ENCODE peak calls at places on chromosomes 6 and 20, in seven cellular contexts. P is Karpas-422; Z is naive thymus-derived CD4-positive, alpha-beta T cell; Q is uterus; F is aorta; Y is Panc1; R is H9. D is an unnamed sample.

GRCh38 chr6:2563635-2564034 is 187.1 kb downstream of the MYLK4 start:
- DNase-seq in P (no peak), Z (no peak), Q (no peak), F (no peak), Y (no peak), R (no peak), D (no peak)

GRCh38 chr6:42009844-42010184 is 40.5 kb upstream of the TAF8 start:
- DNase-seq in P (no peak), Z (no peak), Q (no peak), F (no peak), Y (no peak), R (no peak), D (no peak)

GRCh38 chr6:48990746-48991145 is 472.3 kb downstream of the MMUT start:
- DNase-seq in P (no peak), Z (no peak), Q (no peak), F (no peak), Y (no peak), R (no peak), D (no peak)

GRCh38 chr6:1622851-1623768 is 13.4 kb downstream of the FOXC1 start:
- DNase-seq in P (no peak), Z (no peak), Q (no peak), F (no peak), Y (no peak), R (no peak), D (no peak)

GRCh38 chr6:56746767-56747504 is 104.2 kb upstream of the DST start:
- DNase-seq in P (no peak), Z (no peak), Q (no peak), F (no peak), Y (no peak), R (no peak), D (no peak)

GRCh38 chr6:169591616-169592015 is 110.2 kb downstream of the WDR27 start:
- DNase-seq in P (no peak), Z (no peak), Q (no peak), F (no peak), Y (no peak), R (no peak), D (no peak)

GRCh38 chr6:137871299-137871698 is 4.2 kb downstream of the TNFAIP3 start:
- DNase-seq in P (peak), Z (no peak), Q (no peak), F (no peak), Y (no peak), R (no peak), D (no peak)

GRCh38 chr6:142861711-142862110 is 83.3 kb downstream of the HIVEP2 start:
- DNase-seq in P (no peak), Z (no peak), Q (no peak), F (no peak), Y (no peak), R (no peak), D (no peak)

GRCh38 chr20:15179426-15180190 is 842.2 kb upstream of the FLRT3 start:
- DNase-seq in P (no peak), Z (no peak), Q (no peak), F (no peak), Y (no peak), R (no peak), D (no peak)

GRCh38 chr6:21241231-21242130 is 352.1 kb upstream of the SOX4 start:
- DNase-seq in P (no peak), Z (no peak), Q (no peak), F (no peak), Y (no peak), R (no peak), D (no peak)

GRCh38 chr6:43687437-43688347 is at the start of gene MRPS18A:
- DNase-seq in P (peak), Z (peak), Q (peak), F (peak), Y (no peak), R (peak), D (peak)

GRCh38 chr6:36856277-36856676 is 17.0 kb upstream of the CPNE5 start:
- DNase-seq in P (no peak), Z (no peak), Q (no peak), F (no peak), Y (no peak), R (peak), D (no peak)

GRCh38 chr6:144725731-144726522 is 440.8 kb downstream of the UTRN start:
- DNase-seq in P (no peak), Z (peak), Q (no peak), F (no peak), Y (no peak), R (no peak), D (no peak)

GRCh38 chr6:44073612-44074382 is 53.5 kb downstream of the MRPL14 start:
- DNase-seq in P (no peak), Z (no peak), Q (no peak), F (no peak), Y (no peak), R (peak), D (no peak)

GRCh38 chr6:29200767-29201662 is 30.3 kb downstream of the OR2J2 start:
- DNase-seq in P (no peak), Z (no peak), Q (no peak), F (no peak), Y (no peak), R (no peak), D (no peak)

GRCh38 chr6:43851204-43851855 is 81.3 kb downstream of the VEGFA start:
- DNase-seq in P (no peak), Z (no peak), Q (no peak), F (no peak), Y (no peak), R (no peak), D (no peak)

GRCh38 chr20:25248501-25249172 is 752 bp downstream of the PYGB start:
- DNase-seq in P (peak), Z (no peak), Q (peak), F (peak), Y (no peak), R (peak), D (peak)
- H3K27ac ChIP-seq in P (peak), Z (peak), Q (peak), F (peak), Y (peak), R (no peak), D (peak)

GRCh38 chr20:10629946-10630345 is 43.9 kb downstream of the JAG1 start:
- DNase-seq in P (no peak), Z (no peak), Q (no peak), F (no peak), Y (no peak), R (no peak), D (no peak)
- H3K27ac ChIP-seq in P (no peak), Z (no peak), Q (peak), F (no peak), Y (no peak), R (no peak), D (no peak)

DNA sequence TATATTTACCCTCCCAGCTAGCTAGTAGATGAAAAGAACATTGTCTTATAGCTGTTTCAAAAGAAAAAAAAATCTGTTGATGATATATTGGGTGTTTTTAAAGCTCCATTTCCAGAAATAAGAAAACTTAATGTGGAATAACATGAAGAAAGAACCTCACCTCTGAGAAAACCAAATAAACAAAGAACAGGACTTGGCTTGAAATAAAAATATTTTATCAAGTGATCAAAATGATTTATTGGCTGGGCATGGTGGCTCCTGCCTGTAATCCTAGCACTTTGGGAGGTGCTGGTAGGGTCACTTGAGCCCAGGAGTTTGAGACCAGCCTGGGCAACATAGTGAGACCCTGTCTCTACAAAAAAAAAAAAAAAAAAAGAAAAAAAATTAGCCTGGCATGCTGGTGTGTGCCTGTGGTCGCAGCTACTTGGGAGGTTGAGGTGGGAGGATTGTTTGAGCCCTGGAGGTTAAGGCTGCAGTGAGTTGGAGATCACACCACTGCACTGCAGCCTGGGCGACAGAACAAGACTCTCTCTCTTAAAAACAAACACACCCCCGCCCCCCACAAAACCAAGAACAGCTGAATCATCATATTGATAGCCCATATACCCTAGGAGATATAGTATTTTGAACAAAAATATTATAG is 7.9 kb downstream of the RNF24 start:
- DNase-seq in P (no peak), Z (no peak), Q (no peak), F (no peak), Y (no peak), R (no peak), D (no peak)
- H3K27ac ChIP-seq in P (no peak), Z (no peak), Q (peak), F (peak), Y (no peak), R (no peak), D (no peak)

DNA sequence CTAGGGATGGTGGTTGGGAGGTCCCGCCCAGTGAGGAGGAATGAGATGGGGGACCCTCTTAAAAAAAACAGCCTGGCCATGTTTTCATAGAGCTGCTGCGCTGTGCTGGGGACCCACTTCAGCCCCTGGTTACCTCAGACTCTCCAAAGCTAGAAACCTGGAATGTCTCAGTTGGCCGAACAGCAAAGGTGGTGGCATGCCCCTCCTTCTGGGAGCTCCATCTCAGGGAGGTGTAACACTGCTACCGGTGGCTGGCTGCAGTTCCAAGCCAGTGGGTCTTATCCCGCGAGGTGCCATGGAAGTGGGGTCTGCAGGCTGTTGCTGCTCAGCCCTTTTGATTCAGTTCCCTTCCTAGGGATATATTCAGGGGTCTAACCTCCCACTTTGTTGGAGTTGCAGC is 35.7 kb upstream of the TFB1M start:
- DNase-seq in P (no peak), Z (no peak), Q (no peak), F (no peak), Y (no peak), R (no peak), D (no peak)
- H3K27ac ChIP-seq in P (no peak), Z (no peak), Q (no peak), F (no peak), Y (no peak), R (no peak), D (no peak)

GRCh38 chr6:158769228-158769627 is 49.9 kb downstream of the EZR start:
- DNase-seq in P (no peak), Z (no peak), Q (no peak), F (no peak), Y (no peak), R (no peak), D (no peak)
- H3K27ac ChIP-seq in P (no peak), Z (peak), Q (no peak), F (no peak), Y (no peak), R (no peak), D (no peak)

GRCh38 chr20:36571564-36572504 is 1.6 kb upstream of the TGIF2 start:
- DNase-seq in P (no peak), Z (peak), Q (no peak), F (no peak), Y (no peak), R (peak), D (no peak)

GRCh38 chr20:36573798-36574277 is 441 bp downstream of the TGIF2 start:
- DNase-seq in P (peak), Z (no peak), Q (peak), F (peak), Y (no peak), R (no peak), D (no peak)

GRCh38 chr20:36574278-36575065 is 1.1 kb downstream of the TGIF2 start:
- DNase-seq in P (peak), Z (peak), Q (peak), F (peak), Y (no peak), R (peak), D (no peak)

GRCh38 chr20:36572701-36573102 is 695 bp upstream of the TGIF2 start:
- DNase-seq in P (peak), Z (peak), Q (no peak), F (no peak), Y (no peak), R (peak), D (no peak)

GRCh38 chr20:36573103-36573797 is at the start of gene TGIF2:
- DNase-seq in P (peak), Z (peak), Q (peak), F (peak), Y (no peak), R (peak), D (no peak)
- H3K27ac ChIP-seq in P (peak), Z (peak), Q (peak), F (peak), Y (peak), R (peak), D (peak)

DNA sequence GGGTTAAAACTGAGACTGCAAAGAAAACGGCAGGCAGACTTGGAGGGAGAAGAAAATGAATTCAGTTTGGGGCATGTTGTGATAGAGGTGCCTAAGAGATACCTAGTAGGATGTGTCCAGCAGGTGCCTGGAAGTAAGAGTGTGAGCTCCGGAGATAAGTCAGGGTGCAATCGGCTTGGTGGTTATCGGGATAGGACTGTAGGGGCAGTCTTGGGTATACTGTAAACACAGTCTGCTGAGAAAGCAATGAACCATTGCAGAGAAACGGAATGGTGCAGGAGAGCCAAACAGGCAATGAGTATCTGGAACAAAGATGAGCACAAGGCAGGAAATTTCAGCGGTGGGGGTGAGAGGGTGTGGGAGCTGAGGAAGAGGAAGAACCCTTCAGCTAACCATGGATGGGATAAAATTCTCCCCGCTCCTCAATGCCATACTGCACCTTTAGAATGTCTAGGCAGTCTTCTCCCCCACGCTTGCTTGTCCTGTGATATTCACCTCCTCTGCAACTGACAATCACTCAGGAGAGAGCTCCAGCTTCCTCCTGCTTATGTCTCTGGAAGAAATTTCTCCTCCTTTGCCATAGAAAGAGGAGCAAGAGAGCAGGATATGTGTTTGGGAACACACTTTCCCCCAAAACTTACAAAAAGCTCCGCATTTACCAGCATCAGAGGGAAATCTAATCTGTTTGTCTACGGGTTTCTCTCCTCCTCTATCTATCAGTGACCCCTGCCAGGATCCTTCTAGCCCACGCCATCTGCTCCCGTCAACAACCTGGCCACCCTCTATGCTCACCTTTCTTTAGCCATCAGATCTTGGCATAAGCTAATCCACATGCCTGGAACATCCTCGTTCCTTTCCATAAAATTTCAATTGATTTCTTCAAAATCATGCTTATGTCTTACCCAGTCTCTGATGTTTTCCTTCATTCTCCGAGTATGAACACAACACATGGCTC is 381.7 kb upstream of the JARID2 start:
- DNase-seq in P (no peak), Z (no peak), Q (no peak), F (no peak), Y (no peak), R (no peak), D (no peak)
- H3K27ac ChIP-seq in P (no peak), Z (no peak), Q (no peak), F (no peak), Y (no peak), R (no peak), D (no peak)

GRCh38 chr20:3723284-3723683 is 9.2 kb upstream of the HSPA12B start:
- DNase-seq in P (no peak), Z (no peak), Q (no peak), F (no peak), Y (no peak), R (peak), D (no peak)
- H3K27ac ChIP-seq in P (no peak), Z (no peak), Q (no peak), F (no peak), Y (no peak), R (no peak), D (no peak)

DNA sequence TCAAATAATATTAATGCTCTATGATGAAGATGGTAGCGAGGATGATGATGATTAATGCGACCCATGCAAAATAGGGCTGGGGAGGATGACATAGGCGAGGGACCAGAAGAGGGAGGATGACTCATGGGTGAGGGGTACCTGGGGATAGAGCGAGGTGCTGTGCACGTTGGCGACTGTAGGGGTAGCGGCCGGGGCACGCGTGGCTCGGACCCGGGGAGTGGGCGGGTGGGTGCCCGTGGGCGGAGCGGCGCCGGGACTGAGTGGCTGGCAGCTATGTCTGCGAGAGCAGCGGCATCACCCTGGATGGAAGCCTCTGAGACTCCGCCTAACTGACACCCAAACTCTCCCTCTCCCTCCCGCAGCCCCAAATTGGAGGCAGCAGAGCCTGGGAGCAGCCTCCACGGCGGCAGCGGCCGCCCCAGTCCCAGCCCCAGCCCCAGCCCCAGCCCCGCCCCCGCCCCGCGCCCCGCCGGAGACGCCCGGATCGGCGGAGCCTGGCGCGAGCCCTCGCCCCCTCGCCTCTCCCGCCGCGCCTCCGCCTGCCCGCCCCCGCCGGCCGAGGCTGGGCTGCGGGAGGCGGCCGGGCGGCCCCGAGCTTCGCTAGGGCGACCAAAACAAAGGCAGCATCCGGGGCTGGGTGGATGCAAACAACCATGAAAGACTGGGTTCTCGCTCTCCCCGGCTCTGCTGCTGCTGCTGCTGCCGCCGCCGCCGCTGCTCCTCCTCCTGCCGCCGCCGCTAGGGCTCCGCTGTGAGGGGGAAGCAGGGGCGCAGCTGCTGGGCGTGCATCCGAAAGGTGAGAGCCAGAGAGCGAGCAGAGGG is at the start of gene RIMS1:
- DNase-seq in P (peak), Z (no peak), Q (no peak), F (peak), Y (no peak), R (peak), D (no peak)
- H3K27ac ChIP-seq in P (no peak), Z (no peak), Q (no peak), F (no peak), Y (no peak), R (no peak), D (peak)

GRCh38 chr20:63830821-63831593 is at the start of gene ZBTB46:
- DNase-seq in P (peak), Z (no peak), Q (peak), F (peak), Y (no peak), R (no peak), D (no peak)

GRCh38 chr20:63828951-63829350 is 2.1 kb downstream of the ZBTB46 start:
- DNase-seq in P (no peak), Z (no peak), Q (no peak), F (no peak), Y (no peak), R (no peak), D (no peak)

GRCh38 chr20:63829943-63830820 is 882 bp downstream of the ZBTB46 start:
- DNase-seq in P (no peak), Z (no peak), Q (no peak), F (peak), Y (no peak), R (no peak), D (no peak)

GRCh38 chr20:63828545-63828944 is 2.5 kb downstream of the ZBTB46 start:
- DNase-seq in P (no peak), Z (no peak), Q (no peak), F (no peak), Y (no peak), R (no peak), D (no peak)

GRCh38 chr20:63829598-63829942 is 1.5 kb downstream of the ZBTB46 start:
- DNase-seq in P (no peak), Z (peak), Q (no peak), F (no peak), Y (no peak), R (no peak), D (no peak)
- H3K27ac ChIP-seq in P (no peak), Z (no peak), Q (peak), F (no peak), Y (peak), R (no peak), D (no peak)

D was measured in substantia nigra.